ENCODE peak calls at places on chromosomes 6 and 20, in six cellular contexts. L, U, A, D, X and N are unnamed samples.

GRCh38 chr6:13066050-13066449 is 262.3 kb downstream of the TBC1D7 start:
- DNase-seq in L (no peak), U (no peak), A (no peak), D (no peak), X (no peak), N (no peak)

GRCh38 chr20:63093966-63094766 is 87.4 kb upstream of the BHLHE23 start:
- DNase-seq in L (no peak), U (no peak), A (no peak), D (no peak), X (no peak), N (no peak)

GRCh38 chr6:34358389-34358906 is 34.0 kb downstream of the NUDT3 start:
- DNase-seq in L (peak; percentile 44), U (no peak), A (no peak), D (peak; percentile 64), X (no peak), N (peak; percentile 17)

GRCh38 chr6:51908243-51908642 is 179.2 kb downstream of the PKHD1 start:
- DNase-seq in L (no peak), U (no peak), A (no peak), D (no peak), X (no peak), N (no peak)

GRCh38 chr6:79719248-79719975 is 88.3 kb downstream of the SH3BGRL2 start:
- DNase-seq in L (no peak), U (no peak), A (peak; percentile 20), D (peak; percentile 13), X (peak; percentile 41), N (no peak)

GRCh38 chr20:24699321-24700165 is 230.1 kb downstream of the SYNDIG1 start:
- DNase-seq in L (no peak), U (no peak), A (no peak), D (no peak), X (peak; percentile 11), N (no peak)

GRCh38 chr6:131765081-131765852 is 42.6 kb upstream of the ENPP1 start:
- DNase-seq in L (no peak), U (no peak), A (peak; percentile 67), D (no peak), X (no peak), N (no peak)

GRCh38 chr20:60403105-60403741 is 445.0 kb downstream of the CDH26 start:
- DNase-seq in L (no peak), U (peak; percentile 84), A (no peak), D (peak; percentile 79), X (no peak), N (no peak)

GRCh38 chr6:33198853-33199436 is 1.5 kb downstream of the RXRB start:
- DNase-seq in L (no peak), U (no peak), A (no peak), D (no peak), X (no peak), N (no peak)

GRCh38 chr6:114735118-114735730 is 392.4 kb upstream of the HS3ST5 start:
- DNase-seq in L (no peak), U (no peak), A (no peak), D (no peak), X (no peak), N (no peak)

DNA sequence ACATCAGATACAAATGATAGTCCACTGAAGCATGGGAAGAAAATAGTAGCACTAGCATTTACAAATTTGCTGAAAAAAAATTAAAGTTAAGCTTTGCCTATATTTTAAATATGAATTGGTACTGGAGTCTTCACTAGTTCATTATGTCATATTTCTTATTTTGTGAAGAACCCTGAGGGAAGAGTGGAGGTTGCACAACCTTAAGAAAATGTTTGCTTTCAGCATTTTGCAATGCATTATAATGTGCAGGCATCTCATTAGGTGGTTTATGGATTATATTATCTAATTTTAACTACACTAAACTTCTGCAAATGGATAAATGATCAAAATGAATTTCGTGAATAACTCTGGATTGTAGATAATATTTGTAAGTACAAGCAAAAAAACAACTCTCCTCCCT is 390.8 kb upstream of the HS3ST5 start:
- DNase-seq in L (no peak), U (no peak), A (no peak), D (no peak), X (no peak), N (no peak)
- H3K4me3 ChIP-seq in L (no peak overlapping the region), U (no peak overlapping the region), A (no peak overlapping the region), D (no peak overlapping the region), X (no peak overlapping the region), N (no peak overlapping the region)

DNA sequence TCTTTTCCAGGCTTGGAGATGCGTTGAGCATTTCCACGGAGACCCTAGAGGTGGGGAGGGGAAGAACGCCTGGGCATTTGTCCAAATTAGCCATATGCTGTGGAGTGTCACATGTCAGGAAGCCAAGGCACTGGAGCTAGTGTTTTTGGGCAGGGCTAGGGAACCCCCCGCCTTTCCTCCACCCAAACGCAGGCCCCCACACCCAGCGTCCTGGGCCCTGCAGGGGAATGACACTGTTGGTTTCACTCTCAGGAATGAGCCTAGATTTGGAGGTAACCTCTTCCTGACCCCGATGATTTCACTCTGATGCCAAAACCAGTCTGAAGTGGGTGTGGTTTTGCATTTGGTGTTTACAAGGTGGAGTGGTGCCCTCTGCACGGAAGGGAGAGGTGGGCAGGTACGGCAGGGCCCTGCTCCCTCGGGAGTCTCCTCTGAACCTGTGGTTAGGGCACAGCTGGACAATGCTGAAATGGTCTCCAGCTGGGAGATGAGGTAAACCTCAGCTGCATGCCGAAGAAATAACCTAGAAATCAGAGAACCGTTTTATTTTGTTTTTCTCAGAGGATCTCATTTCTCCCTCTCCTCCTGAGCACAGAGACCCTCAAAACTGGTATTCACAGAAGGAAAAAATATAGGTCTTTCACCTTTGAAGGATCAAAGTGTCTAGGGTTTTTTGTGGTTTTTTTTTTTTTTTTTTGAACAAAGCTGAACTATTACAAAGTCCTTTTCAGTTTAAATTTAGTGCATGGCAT is 29.6 kb downstream of the MTHFD1L start:
- DNase-seq in L (no peak), U (no peak), A (no peak), D (no peak), X (no peak), N (no peak)
- TF ChIP-seq CTCF in L (no peak), U (peak; percentile 20), A (peak; percentile 19), D (no peak), X (no peak), N (no peak)

GRCh38 chr6:56244528-56245253 is 2.7 kb downstream of the COL21A1 start:
- DNase-seq in L (no peak), U (no peak), A (no peak), D (no peak), X (no peak), N (no peak)

GRCh38 chr6:56245903-56246351 is 1.5 kb downstream of the COL21A1 start:
- DNase-seq in L (no peak), U (no peak), A (no peak), D (no peak), X (no peak), N (no peak)

GRCh38 chr6:56244089-56244488 is 3.3 kb downstream of the COL21A1 start:
- DNase-seq in L (no peak), U (no peak), A (no peak), D (no peak), X (no peak), N (no peak)

GRCh38 chr6:56242343-56242742 is 5.0 kb downstream of the COL21A1 start:
- DNase-seq in L (no peak), U (no peak), A (no peak), D (peak; percentile 7), X (no peak), N (no peak)

GRCh38 chr6:56243518-56244070 is 3.8 kb downstream of the COL21A1 start:
- DNase-seq in L (no peak), U (no peak), A (no peak), D (no peak), X (no peak), N (no peak)
- H3K4me3 ChIP-seq in L (no peak overlapping the region), U (no peak overlapping the region), A (no peak overlapping the region), D (no peak overlapping the region), X (no peak overlapping the region), N (no peak overlapping the region)

DNA sequence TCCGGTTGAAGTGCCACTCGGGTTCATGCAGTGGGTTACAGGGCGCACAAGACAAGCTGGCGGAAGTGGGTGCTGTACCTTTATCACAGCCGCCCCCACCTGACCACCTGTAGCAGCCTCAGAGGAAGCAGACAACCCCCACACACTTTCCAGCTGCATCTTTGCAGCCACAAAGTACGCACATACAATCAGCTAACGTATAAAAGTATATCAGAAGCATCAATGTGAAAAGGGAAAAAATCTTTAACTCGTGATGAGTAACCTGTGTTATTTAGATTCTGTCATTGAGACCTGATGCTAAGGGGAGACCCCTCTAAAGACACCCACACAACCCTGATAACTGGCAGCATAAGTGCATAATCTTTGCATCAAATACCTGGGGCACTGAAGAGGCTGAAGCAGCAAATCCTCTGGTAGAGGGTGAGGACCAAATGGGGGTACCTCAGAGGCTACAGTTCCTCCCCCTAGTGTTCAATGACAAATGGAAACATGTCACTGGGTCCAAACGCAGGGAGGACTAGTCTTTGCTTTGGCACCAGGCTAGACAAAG is 22.1 kb downstream of the BACH2 start:
- DNase-seq in L (no peak), U (peak; percentile 84), A (no peak), D (peak; percentile 28), X (peak; percentile 43), N (no peak)
- TF ChIP-seq CTCF in L (no peak), U (peak; percentile 71), A (no peak), D (no peak), X (no peak), N (no peak)

GRCh38 chr6:111254779-111255166 is 167.5 kb downstream of the SLC16A10 start:
- DNase-seq in L (no peak), U (no peak), A (no peak), D (no peak), X (no peak), N (no peak)

GRCh38 chr6:111259089-111259831 is 172.0 kb downstream of the SLC16A10 start:
- DNase-seq in L (peak; percentile 99), U (peak; percentile 100), A (peak; percentile 95), D (peak; percentile 99), X (peak; percentile 100), N (peak; percentile 94)

GRCh38 chr6:111260570-111261298 is 173.4 kb downstream of the SLC16A10 start:
- DNase-seq in L (no peak), U (no peak), A (no peak), D (no peak), X (no peak), N (no peak)

GRCh38 chr6:111256646-111257045 is 169.3 kb downstream of the SLC16A10 start:
- DNase-seq in L (no peak), U (no peak), A (no peak), D (no peak), X (no peak), N (no peak)

GRCh38 chr6:111258615-111259088 is 171.3 kb downstream of the SLC16A10 start:
- DNase-seq in L (no peak), U (no peak), A (no peak), D (no peak), X (no peak), N (no peak)
- H3K4me3 ChIP-seq in L (peak overlapping the region; percentile 35), U (peak overlapping the region; percentile 50), A (peak overlapping the region; percentile 26), D (no peak overlapping the region), X (peak overlapping the region; percentile 88), N (peak overlapping the region; percentile 31)

GRCh38 chr6:73248192-73248898 is 14.7 kb downstream of the KHDC1 start:
- DNase-seq in L (no peak), U (no peak), A (no peak), D (no peak), X (no peak), N (no peak)
- TF ChIP-seq CTCF in L (no peak), U (no peak), A (no peak), D (no peak), X (no peak), N (no peak)